ENCODE peak calls at places on chromosomes 11 and 22, in four cellular contexts. One of them, this sample, is unnamed.

GRCh38 chr22:47687776-47688175 is 925.3 kb downstream of the TBC1D22A start:
- DNase-seq in SK-N-MC: no peak
- DNase-seq in stimulated activated CD4-positive, alpha-beta T cell treated with anti-CD3 and anti-CD28 coated beads, Interleukin-12 subunit alpha, Interleukin-12 subunit beta, amount 100 ng/mL, for 24 hours: no peak
- DNase-seq in body of pancreas: no peak
- DNase-seq in this sample: no peak

GRCh38 chr11:130211144-130211543 is 51.6 kb downstream of the ST14 start:
- DNase-seq in SK-N-MC: no peak
- DNase-seq in stimulated activated CD4-positive, alpha-beta T cell treated with anti-CD3 and anti-CD28 coated beads, Interleukin-12 subunit alpha, Interleukin-12 subunit beta, amount 100 ng/mL, for 24 hours: no peak
- DNase-seq in body of pancreas: no peak
- DNase-seq in this sample: no peak

GRCh38 chr22:43212434-43212952 is 25.6 kb upstream of the TTLL12 start:
- DNase-seq in SK-N-MC: no peak
- DNase-seq in stimulated activated CD4-positive, alpha-beta T cell treated with anti-CD3 and anti-CD28 coated beads, Interleukin-12 subunit alpha, Interleukin-12 subunit beta, amount 100 ng/mL, for 24 hours: no peak
- DNase-seq in body of pancreas: no peak
- DNase-seq in this sample: no peak

GRCh38 chr22:30855266-30855665 is 113.3 kb downstream of the MORC2 start:
- DNase-seq in SK-N-MC: no peak
- DNase-seq in stimulated activated CD4-positive, alpha-beta T cell treated with anti-CD3 and anti-CD28 coated beads, Interleukin-12 subunit alpha, Interleukin-12 subunit beta, amount 100 ng/mL, for 24 hours: no peak
- DNase-seq in body of pancreas: no peak
- DNase-seq in this sample: no peak

GRCh38 chr11:120239713-120240640 is at the start of gene POU2F3:
- DNase-seq in SK-N-MC: no peak
- DNase-seq in stimulated activated CD4-positive, alpha-beta T cell treated with anti-CD3 and anti-CD28 coated beads, Interleukin-12 subunit alpha, Interleukin-12 subunit beta, amount 100 ng/mL, for 24 hours: no peak
- DNase-seq in body of pancreas: peak
- DNase-seq in this sample: no peak

GRCh38 chr11:67436459-67437081 is 912 bp downstream of the PTPRCAP start:
- DNase-seq in SK-N-MC: no peak
- DNase-seq in stimulated activated CD4-positive, alpha-beta T cell treated with anti-CD3 and anti-CD28 coated beads, Interleukin-12 subunit alpha, Interleukin-12 subunit beta, amount 100 ng/mL, for 24 hours: peak
- DNase-seq in body of pancreas: no peak
- DNase-seq in this sample: peak

GRCh38 chr22:38218661-38219331 is 17.0 kb downstream of the MAFF start:
- DNase-seq in SK-N-MC: no peak
- DNase-seq in stimulated activated CD4-positive, alpha-beta T cell treated with anti-CD3 and anti-CD28 coated beads, Interleukin-12 subunit alpha, Interleukin-12 subunit beta, amount 100 ng/mL, for 24 hours: no peak
- DNase-seq in body of pancreas: peak
- DNase-seq in this sample: no peak

GRCh38 chr11:75400110-75400865 is 970 bp downstream of the RPS3 start:
- DNase-seq in SK-N-MC: no peak
- DNase-seq in stimulated activated CD4-positive, alpha-beta T cell treated with anti-CD3 and anti-CD28 coated beads, Interleukin-12 subunit alpha, Interleukin-12 subunit beta, amount 100 ng/mL, for 24 hours: no peak
- DNase-seq in body of pancreas: no peak
- DNase-seq in this sample: peak

GRCh38 chr22:38881464-38881871 is 9.5 kb upstream of the CBX6 start:
- DNase-seq in SK-N-MC: no peak
- DNase-seq in stimulated activated CD4-positive, alpha-beta T cell treated with anti-CD3 and anti-CD28 coated beads, Interleukin-12 subunit alpha, Interleukin-12 subunit beta, amount 100 ng/mL, for 24 hours: no peak
- DNase-seq in body of pancreas: peak
- DNase-seq in this sample: no peak

GRCh38 chr22:36135306-36135705 is 25.2 kb downstream of the APOL3 start:
- DNase-seq in SK-N-MC: no peak
- DNase-seq in stimulated activated CD4-positive, alpha-beta T cell treated with anti-CD3 and anti-CD28 coated beads, Interleukin-12 subunit alpha, Interleukin-12 subunit beta, amount 100 ng/mL, for 24 hours: no peak
- DNase-seq in body of pancreas: no peak
- DNase-seq in this sample: no peak

GRCh38 chr22:30420401-30421178 is 5.0 kb upstream of the MTFP1 start:
- DNase-seq in SK-N-MC: no peak
- DNase-seq in stimulated activated CD4-positive, alpha-beta T cell treated with anti-CD3 and anti-CD28 coated beads, Interleukin-12 subunit alpha, Interleukin-12 subunit beta, amount 100 ng/mL, for 24 hours: no peak
- DNase-seq in body of pancreas: no peak
- DNase-seq in this sample: no peak

GRCh38 chr11:96337541-96338530 is 5.2 kb downstream of the MAML2 start:
- DNase-seq in SK-N-MC: no peak
- DNase-seq in stimulated activated CD4-positive, alpha-beta T cell treated with anti-CD3 and anti-CD28 coated beads, Interleukin-12 subunit alpha, Interleukin-12 subunit beta, amount 100 ng/mL, for 24 hours: peak
- DNase-seq in body of pancreas: peak
- DNase-seq in this sample: peak

GRCh38 chr11:82733444-82734119 is at the start of gene FAM181B:
- DNase-seq in SK-N-MC: peak
- DNase-seq in stimulated activated CD4-positive, alpha-beta T cell treated with anti-CD3 and anti-CD28 coated beads, Interleukin-12 subunit alpha, Interleukin-12 subunit beta, amount 100 ng/mL, for 24 hours: no peak
- DNase-seq in body of pancreas: peak
- DNase-seq in this sample: peak

GRCh38 chr11:11213117-11213516 is 139.9 kb downstream of the CSNK2A3 start:
- DNase-seq in SK-N-MC: no peak
- DNase-seq in stimulated activated CD4-positive, alpha-beta T cell treated with anti-CD3 and anti-CD28 coated beads, Interleukin-12 subunit alpha, Interleukin-12 subunit beta, amount 100 ng/mL, for 24 hours: no peak
- DNase-seq in body of pancreas: no peak
- DNase-seq in this sample: no peak

GRCh38 chr22:23240639-23241389 is 60.5 kb downstream of the BCR start:
- DNase-seq in SK-N-MC: no peak
- DNase-seq in stimulated activated CD4-positive, alpha-beta T cell treated with anti-CD3 and anti-CD28 coated beads, Interleukin-12 subunit alpha, Interleukin-12 subunit beta, amount 100 ng/mL, for 24 hours: no peak
- DNase-seq in body of pancreas: no peak
- DNase-seq in this sample: peak

GRCh38 chr22:38261478-38261803 is 11.4 kb downstream of the TMEM184B start:
- DNase-seq in SK-N-MC: no peak
- DNase-seq in stimulated activated CD4-positive, alpha-beta T cell treated with anti-CD3 and anti-CD28 coated beads, Interleukin-12 subunit alpha, Interleukin-12 subunit beta, amount 100 ng/mL, for 24 hours: no peak
- DNase-seq in body of pancreas: no peak
- DNase-seq in this sample: no peak

GRCh38 chr22:32836286-32836859 is 34.9 kb downstream of the TIMP3 start:
- DNase-seq in SK-N-MC: no peak
- DNase-seq in stimulated activated CD4-positive, alpha-beta T cell treated with anti-CD3 and anti-CD28 coated beads, Interleukin-12 subunit alpha, Interleukin-12 subunit beta, amount 100 ng/mL, for 24 hours: no peak
- DNase-seq in body of pancreas: no peak
- DNase-seq in this sample: peak

GRCh38 chr11:79167510-79168188 is 273.2 kb downstream of the TENM4 start:
- DNase-seq in SK-N-MC: no peak
- DNase-seq in stimulated activated CD4-positive, alpha-beta T cell treated with anti-CD3 and anti-CD28 coated beads, Interleukin-12 subunit alpha, Interleukin-12 subunit beta, amount 100 ng/mL, for 24 hours: no peak
- DNase-seq in body of pancreas: no peak
- DNase-seq in this sample: no peak

GRCh38 chr22:16915711-16916110 is 90.5 kb upstream of the XKR3 start:
- DNase-seq in SK-N-MC: no peak
- DNase-seq in stimulated activated CD4-positive, alpha-beta T cell treated with anti-CD3 and anti-CD28 coated beads, Interleukin-12 subunit alpha, Interleukin-12 subunit beta, amount 100 ng/mL, for 24 hours: no peak
- DNase-seq in body of pancreas: no peak
- DNase-seq in this sample: peak

GRCh38 chr11:69202511-69203221 is 46.9 kb downstream of the SMIM38 start:
- DNase-seq in SK-N-MC: no peak
- DNase-seq in stimulated activated CD4-positive, alpha-beta T cell treated with anti-CD3 and anti-CD28 coated beads, Interleukin-12 subunit alpha, Interleukin-12 subunit beta, amount 100 ng/mL, for 24 hours: no peak
- DNase-seq in body of pancreas: no peak
- DNase-seq in this sample: no peak

GRCh38 chr22:29710922-29711593 is 8.7 kb upstream of the CABP7 start:
- DNase-seq in SK-N-MC: no peak
- DNase-seq in stimulated activated CD4-positive, alpha-beta T cell treated with anti-CD3 and anti-CD28 coated beads, Interleukin-12 subunit alpha, Interleukin-12 subunit beta, amount 100 ng/mL, for 24 hours: no peak
- DNase-seq in body of pancreas: peak
- DNase-seq in this sample: peak

GRCh38 chr11:102666331-102666957 is 39.1 kb downstream of the MMP27 start:
- DNase-seq in SK-N-MC: no peak
- DNase-seq in stimulated activated CD4-positive, alpha-beta T cell treated with anti-CD3 and anti-CD28 coated beads, Interleukin-12 subunit alpha, Interleukin-12 subunit beta, amount 100 ng/mL, for 24 hours: no peak
- DNase-seq in body of pancreas: peak
- DNase-seq in this sample: peak

GRCh38 chr22:23820748-23821211 is 18.0 kb downstream of the DERL3 start:
- DNase-seq in SK-N-MC: no peak
- DNase-seq in stimulated activated CD4-positive, alpha-beta T cell treated with anti-CD3 and anti-CD28 coated beads, Interleukin-12 subunit alpha, Interleukin-12 subunit beta, amount 100 ng/mL, for 24 hours: no peak
- DNase-seq in body of pancreas: no peak
- DNase-seq in this sample: no peak

GRCh38 chr11:68040121-68040956 is 1.5 kb downstream of the TCIRG1 start:
- DNase-seq in SK-N-MC: no peak
- DNase-seq in stimulated activated CD4-positive, alpha-beta T cell treated with anti-CD3 and anti-CD28 coated beads, Interleukin-12 subunit alpha, Interleukin-12 subunit beta, amount 100 ng/mL, for 24 hours: no peak
- DNase-seq in body of pancreas: peak
- DNase-seq in this sample: peak

GRCh38 chr11:61021661-61022212 is 50.3 kb downstream of the CD6 start:
- DNase-seq in SK-N-MC: no peak
- DNase-seq in stimulated activated CD4-positive, alpha-beta T cell treated with anti-CD3 and anti-CD28 coated beads, Interleukin-12 subunit alpha, Interleukin-12 subunit beta, amount 100 ng/mL, for 24 hours: peak
- DNase-seq in body of pancreas: peak
- DNase-seq in this sample: no peak

This sample was measured in NCI-H82.